ENCODE peak calls at places on chromosome 12, in seven cellular contexts. X is OCI-LY7, E is left ventricle myocardium inferior, B is heart left ventricle, Q is thoracic aorta, S is neuronal stem cell, K is brain microvascular endothelial cell. W is an unnamed sample.

GRCh38 chr12:39553476-39553875 is 66.1 kb downstream of the ABCD2 start:
- DNase-seq in S (no peak), E (no peak), K (no peak), B (no peak), Q (no peak), X (no peak), W (no peak)

GRCh38 chr12:29153231-29153630 is 4.2 kb downstream of the FAR2 start:
- DNase-seq in Q (no peak), X (peak), E (no peak), K (no peak), S (no peak), B (no peak), W (no peak)

GRCh38 chr12:76119887-76120286 is 35.4 kb upstream of the NAP1L1 start:
- DNase-seq in Q (no peak), K (no peak), B (no peak), X (no peak), S (no peak), E (no peak), W (no peak)

GRCh38 chr12:76020281-76020680 is 11.3 kb downstream of the PHLDA1 start:
- DNase-seq in K (peak), Q (no peak), X (no peak), E (no peak), B (no peak), S (no peak), W (no peak)

GRCh38 chr12:116697305-116698130 is 40.4 kb downstream of the SPRING1 start:
- DNase-seq in K (no peak), X (peak), B (no peak), S (no peak), E (peak), Q (no peak), W (no peak)

GRCh38 chr12:58268080-58268479 is 326.7 kb downstream of the ATP23 start:
- DNase-seq in K (no peak), X (no peak), S (no peak), Q (no peak), E (no peak), B (no peak), W (no peak)

GRCh38 chr12:100197486-100197885 is 3.1 kb upstream of the ACTR6 start:
- DNase-seq in Q (no peak), E (no peak), S (no peak), K (no peak), B (no peak), X (no peak), W (peak)

GRCh38 chr12:12017798-12018197 is 52.9 kb upstream of the BCL2L14 start:
- DNase-seq in E (no peak), Q (no peak), S (peak), X (no peak), K (no peak), B (no peak), W (no peak)

GRCh38 chr12:8146416-8146771 is 10.4 kb upstream of the ZNF705A start:
- DNase-seq in B (no peak), S (no peak), Q (no peak), K (no peak), X (no peak), E (no peak), W (no peak)

GRCh38 chr12:40970320-40970907 is 217.7 kb upstream of the PDZRN4 start:
- DNase-seq in X (no peak), K (no peak), E (no peak), B (no peak), Q (no peak), S (no peak), W (no peak)

GRCh38 chr12:23423097-23423687 is 526.3 kb downstream of the SOX5 start:
- DNase-seq in B (no peak), Q (no peak), S (no peak), X (no peak), E (no peak), K (no peak), W (no peak)

GRCh38 chr12:25052191-25053020 is 103.5 kb upstream of the BCAT1 start:
- DNase-seq in K (no peak), E (no peak), X (peak), Q (no peak), B (no peak), S (no peak), W (no peak)

GRCh38 chr12:108187831-108188230 is 58.7 kb downstream of the WSCD2 start:
- DNase-seq in E (no peak), S (no peak), X (no peak), K (no peak), Q (no peak), B (no peak), W (no peak)

GRCh38 chr12:87801860-87802720 is 227.1 kb downstream of the C12orf50 start:
- DNase-seq in E (no peak), B (no peak), X (no peak), Q (no peak), S (no peak), K (no peak), W (no peak)

GRCh38 chr12:124914392-124915248 is at the start of gene UBC:
- DNase-seq in Q (peak), K (peak), E (peak), S (peak), X (peak), B (peak), W (peak)

GRCh38 chr12:7089196-7089871 is 2.9 kb downstream of the C1R start:
- DNase-seq in Q (no peak), S (no peak), E (peak), B (no peak), X (no peak), K (no peak), W (no peak)
- H3K27ac ChIP-seq in Q (peak), S (no peak), E (peak), B (no peak), X (no peak), K (no peak), W (no peak)

GRCh38 chr12:93895096-93895460 is 217.9 kb downstream of the CRADD start:
- DNase-seq in X (no peak), K (no peak), E (no peak), S (no peak), Q (no peak), B (no peak), W (no peak)
- H3K27ac ChIP-seq in X (no peak), K (no peak), E (peak), S (no peak), Q (peak), B (peak), W (no peak)

GRCh38 chr12:91273542-91273941 is 90.9 kb upstream of the DCN start:
- DNase-seq in K (no peak), S (no peak), Q (no peak), B (no peak), X (no peak), E (no peak), W (no peak)
- H3K27ac ChIP-seq in K (no peak), S (peak), Q (peak), B (peak), X (no peak), E (peak), W (no peak)

GRCh38 chr12:96889273-96889933 is 17.7 kb upstream of the NEDD1 start:
- DNase-seq in X (no peak), Q (no peak), B (no peak), K (peak), S (no peak), E (no peak), W (peak)
- H3K27ac ChIP-seq in X (no peak), Q (no peak), B (no peak), K (no peak), S (no peak), E (no peak), W (peak)

DNA sequence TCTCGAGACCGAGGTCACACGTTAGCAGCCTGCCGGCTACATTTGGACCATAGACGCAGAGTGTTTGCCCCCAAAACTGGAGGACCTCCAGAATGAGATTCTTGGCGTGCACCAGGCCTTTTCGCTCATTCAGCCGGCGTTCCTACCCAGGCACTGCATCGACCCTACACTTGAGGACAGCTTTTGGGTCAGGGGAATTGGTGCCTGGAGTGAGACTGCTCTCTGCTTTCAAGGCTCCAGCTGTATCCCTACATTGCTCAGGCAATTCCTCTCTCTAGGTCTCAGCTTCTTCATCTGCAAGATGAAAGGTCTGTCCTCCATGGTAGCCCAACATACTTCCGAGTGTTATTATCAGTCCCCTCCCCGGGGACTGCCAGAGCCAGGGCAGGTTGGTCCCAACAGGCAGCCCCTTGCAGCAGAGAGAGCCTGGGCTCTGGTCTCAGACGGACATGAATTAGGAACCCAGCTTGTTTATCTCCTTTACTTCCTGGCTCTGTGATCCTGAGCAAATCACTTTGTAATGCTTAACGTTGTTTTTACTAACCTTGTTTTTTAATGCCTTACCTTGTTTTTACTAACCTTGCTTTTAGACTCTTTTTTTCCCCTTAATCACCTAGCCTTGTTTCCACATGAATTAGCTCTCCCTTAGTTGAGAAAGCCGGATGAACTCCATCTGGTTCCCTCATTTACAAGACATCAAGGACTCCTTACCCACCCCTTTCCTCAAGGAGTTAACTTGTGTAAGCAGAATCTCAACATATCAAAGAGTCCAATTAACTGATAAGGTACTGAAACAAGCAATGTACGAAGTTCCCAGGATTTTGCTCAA is 892 bp downstream of the TCHP start:
- DNase-seq in X (peak), E (no peak), Q (no peak), K (no peak), S (no peak), B (no peak), W (no peak)
- H3K27ac ChIP-seq in X (peak), E (peak), Q (peak), K (peak), S (peak), B (no peak), W (peak)

GRCh38 chr12:119691202-119691846 is 23.4 kb downstream of the PRKAB1 start:
- DNase-seq in Q (no peak), S (no peak), X (no peak), K (no peak), E (no peak), B (no peak), W (no peak)

GRCh38 chr12:119692410-119692809 is 24.5 kb downstream of the PRKAB1 start:
- DNase-seq in K (no peak), S (no peak), E (no peak), X (no peak), Q (no peak), B (no peak), W (no peak)

GRCh38 chr12:119693511-119693910 is 25.6 kb downstream of the PRKAB1 start:
- DNase-seq in B (no peak), E (no peak), S (no peak), X (no peak), K (no peak), Q (no peak), W (no peak)

GRCh38 chr12:119694111-119694510 is 26.2 kb downstream of the PRKAB1 start:
- DNase-seq in K (no peak), E (no peak), B (no peak), X (no peak), Q (no peak), S (no peak), W (no peak)

GRCh38 chr12:119693006-119693405 is 25.1 kb downstream of the PRKAB1 start:
- DNase-seq in X (no peak), Q (no peak), S (no peak), B (peak), E (no peak), K (no peak), W (peak)
- H3K27ac ChIP-seq in X (no peak), Q (no peak), S (no peak), B (peak), E (peak), K (no peak), W (no peak)